ENCODE peak calls at places on chromosomes 7 and 10, in six cellular contexts. W is cardiac muscle cell; H is bronchial epithelial cell; Y is nephron progenitor cell; A is RWPE1; B is CD8-positive, alpha-beta T cell. C is an unnamed sample.

GRCh38 chr7:22193361-22194016 is 163.5 kb downstream of the RAPGEF5 start:
- DNase-seq in W (peak; percentile 62), H (no peak), Y (peak; percentile 62), A (no peak), B (no peak), C (no peak)

GRCh38 chr10:58291538-58292174 is 22.7 kb downstream of the CISD1 start:
- DNase-seq in W (peak; percentile 80), H (peak; percentile 61), Y (no peak), A (peak; percentile 23), B (no peak), C (peak; percentile 46)

GRCh38 chr7:116227678-116228239 is 17.4 kb downstream of the TES start:
- DNase-seq in W (peak; percentile 74), H (peak; percentile 92), Y (no peak), A (peak; percentile 44), B (no peak), C (no peak)

GRCh38 chr7:92375013-92375412 is 72.3 kb upstream of the GATAD1 start:
- DNase-seq in W (no peak), H (no peak), Y (no peak), A (no peak), B (no peak), C (no peak)

GRCh38 chr7:116236020-116236630 is 25.8 kb downstream of the TES start:
- DNase-seq in W (peak; percentile 72), H (no peak), Y (peak; percentile 22), A (peak; percentile 35), B (peak; percentile 37), C (peak; percentile 25)

GRCh38 chr10:132427939-132428367 is 31.0 kb downstream of the PWWP2B start:
- DNase-seq in W (no peak), H (no peak), Y (no peak), A (no peak), B (no peak), C (no peak)

GRCh38 chr10:108208732-108209131 is 1044.2 kb upstream of the SORCS1 start:
- DNase-seq in W (no peak), H (no peak), Y (no peak), A (no peak), B (no peak), C (no peak)

GRCh38 chr10:69394020-69394419 is 22.7 kb downstream of the TACR2 start:
- DNase-seq in W (no peak), H (no peak), Y (no peak), A (no peak), B (no peak), C (no peak)

GRCh38 chr7:156222611-156223010 is 410.3 kb upstream of the SHH start:
- DNase-seq in W (no peak), H (no peak), Y (no peak), A (no peak), B (no peak), C (no peak)

GRCh38 chr7:34128762-34129161 is 223.4 kb downstream of the BMPER start:
- DNase-seq in W (peak; percentile 78), H (no peak), Y (no peak), A (peak; percentile 5), B (no peak), C (no peak)

GRCh38 chr10:112006407-112006806 is 177.2 kb downstream of the GPAM start:
- DNase-seq in W (no peak), H (no peak), Y (no peak), A (no peak), B (no peak), C (no peak)

GRCh38 chr10:113049881-113050280 is 99.8 kb downstream of the TCF7L2 start:
- DNase-seq in W (no peak), H (no peak), Y (no peak), A (no peak), B (no peak), C (no peak)

GRCh38 chr10:93288679-93289634 is 193.2 kb downstream of the MYOF start:
- DNase-seq in W (peak; percentile 89), H (peak; percentile 75), Y (peak; percentile 84), A (peak; percentile 99), B (no peak), C (peak; percentile 76)

GRCh38 chr7:155709453-155709852 is 65.0 kb downstream of the RBM33 start:
- DNase-seq in W (no peak), H (no peak), Y (no peak), A (no peak), B (no peak), C (no peak)

GRCh38 chr7:79377097-79377496 is 76.4 kb downstream of the MAGI2 start:
- DNase-seq in W (peak; percentile 62), H (no peak), Y (no peak), A (no peak), B (no peak), C (no peak)

GRCh38 chr7:97555845-97556431 is 175.9 kb upstream of the TAC1 start:
- DNase-seq in W (no peak), H (peak; percentile 22), Y (no peak), A (peak; percentile 8), B (no peak), C (no peak)

GRCh38 chr7:135990258-135990657 is 13.1 kb upstream of the MTPN start:
- DNase-seq in W (no peak), H (no peak), Y (no peak), A (no peak), B (no peak), C (no peak)

GRCh38 chr7:133412942-133413341 is 160.1 kb downstream of the EXOC4 start:
- DNase-seq in W (peak; percentile 21), H (no peak), Y (no peak), A (no peak), B (no peak), C (no peak)

GRCh38 chr10:34813626-34814227 is 1.4 kb downstream of the PARD3 start:
- DNase-seq in W (peak; percentile 80), H (peak; percentile 44), Y (peak; percentile 18), A (peak; percentile 56), B (no peak), C (no peak)

GRCh38 chr10:117553171-117553814 is 10.7 kb downstream of the EMX2 start:
- DNase-seq in W (no peak), H (no peak), Y (peak; percentile 82), A (no peak), B (no peak), C (no peak)

GRCh38 chr10:36765777-36766176 is 359.6 kb upstream of the ANKRD30A start:
- DNase-seq in W (peak; percentile 6), H (no peak), Y (no peak), A (no peak), B (no peak), C (no peak)

GRCh38 chr10:74282151-74282852 is 131.3 kb downstream of the ADK start:
- DNase-seq in W (peak; percentile 48), H (peak; percentile 61), Y (no peak), A (no peak), B (no peak), C (no peak)

GRCh38 chr7:41315764-41316163 is 387.1 kb downstream of the INHBA start:
- DNase-seq in W (no peak), H (no peak), Y (no peak), A (no peak), B (no peak), C (no peak)
- TF ChIP-seq CTCF in W (peak; percentile 26), H (peak; percentile 42), Y (no peak), A (no peak), B (no peak), C (no peak)

DNA sequence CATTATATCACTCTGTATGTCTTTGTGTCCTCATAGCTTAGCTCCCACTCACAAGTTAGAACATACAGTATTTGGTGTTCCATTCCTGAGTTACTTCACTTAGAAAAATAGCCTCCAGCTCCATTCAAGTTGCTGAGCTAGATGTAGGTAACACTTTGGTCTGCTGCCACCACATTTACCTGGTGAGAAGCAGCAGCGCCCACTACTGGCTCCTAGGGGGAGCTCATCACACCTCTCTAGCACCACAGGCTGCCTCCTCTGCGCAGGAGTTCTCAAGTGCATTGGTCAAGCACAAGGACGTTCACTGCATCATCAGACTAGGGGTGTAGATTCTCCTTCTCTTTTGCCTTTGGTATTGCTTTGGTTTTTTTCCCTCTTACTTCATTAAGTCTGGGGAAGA is 530.9 kb upstream of the AUTS2 start:
- DNase-seq in W (peak; percentile 49), H (peak; percentile 14), Y (peak; percentile 21), A (no peak), B (no peak), C (no peak)
- TF ChIP-seq CTCF in W (peak; percentile 58), H (peak; percentile 17), Y (peak; percentile 39), A (no peak), B (no peak), C (no peak)

GRCh38 chr10:4229106-4229505 is 444.1 kb upstream of the KLF6 start:
- DNase-seq in W (no peak), H (no peak), Y (no peak), A (no peak), B (no peak), C (no peak)

GRCh38 chr10:4231439-4231838 is 446.4 kb upstream of the KLF6 start:
- DNase-seq in W (no peak), H (no peak), Y (no peak), A (no peak), B (no peak), C (no peak)

GRCh38 chr10:4234661-4235060 is 449.7 kb upstream of the KLF6 start:
- DNase-seq in W (peak; percentile 68), H (no peak), Y (no peak), A (no peak), B (no peak), C (no peak)
- TF ChIP-seq CTCF in W (no peak), H (no peak), Y (no peak), A (no peak), B (no peak), C (no peak)

GRCh38 chr10:48885376-48885775 is 54.3 kb downstream of the LRRC18 start:
- DNase-seq in W (no peak), H (peak; percentile 17), Y (peak; percentile 34), A (peak; percentile 28), B (no peak), C (no peak)
- TF ChIP-seq CTCF in W (no peak), H (peak; percentile 17), Y (peak; percentile 54), A (no peak), B (no peak), C (no peak)

GRCh38 chr7:105487559-105488218 is 34.4 kb downstream of the PUS7 start:
- DNase-seq in W (peak; percentile 80), H (peak; percentile 76), Y (no peak), A (peak; percentile 24), B (no peak), C (peak; percentile 39)
- TF ChIP-seq CTCF in W (peak; percentile 47), H (peak; percentile 38), Y (peak; percentile 19), A (peak; percentile 70), B (no peak), C (peak; percentile 19)

GRCh38 chr10:110803830-110804338 is 67.8 kb upstream of the PDCD4 start:
- DNase-seq in W (peak; percentile 66), H (peak; percentile 49), Y (peak; percentile 32), A (peak; percentile 43), B (peak; percentile 22), C (peak; percentile 56)
- TF ChIP-seq CTCF in W (peak; percentile 76), H (peak; percentile 82), Y (peak; percentile 41), A (no peak), B (peak; percentile 58), C (peak; percentile 78)

C was measured in GM13976.